ENCODE peak calls at places on chromosome 14, in four cellular contexts. One of them, this sample, is unnamed.

GRCh38 chr14:64838656-64839055 is 41.1 kb downstream of the SPTB start:
- DNase-seq in GM12878: no peak
- DNase-seq in SK-N-SH: no peak
- DNase-seq in HepG2: no peak
- DNase-seq in this sample: no peak

GRCh38 chr14:63039800-63040380 is 5.4 kb downstream of the KCNH5 start:
- DNase-seq in SK-N-SH: peak
- DNase-seq in HepG2: peak
- DNase-seq in GM12878: no peak
- DNase-seq in this sample: no peak

GRCh38 chr14:102474934-102475333 is 34.6 kb downstream of the ANKRD9 start:
- DNase-seq in SK-N-SH: no peak
- DNase-seq in GM12878: no peak
- DNase-seq in HepG2: no peak
- DNase-seq in this sample: no peak

GRCh38 chr14:99273724-99274345 is 1.8 kb upstream of the BCL11B start:
- DNase-seq in GM12878: no peak
- DNase-seq in SK-N-SH: no peak
- DNase-seq in HepG2: peak
- DNase-seq in this sample: no peak

GRCh38 chr14:38291681-38292459 is 36.0 kb upstream of the CLEC14A start:
- DNase-seq in GM12878: no peak
- DNase-seq in HepG2: no peak
- DNase-seq in SK-N-SH: no peak
- DNase-seq in this sample: no peak

GRCh38 chr14:53180272-53181221 is 27.4 kb upstream of the DDHD1 start:
- DNase-seq in SK-N-SH: no peak
- DNase-seq in HepG2: peak
- DNase-seq in GM12878: peak
- DNase-seq in this sample: no peak

GRCh38 chr14:50846171-50846880 is 15.4 kb upstream of the NIN start:
- DNase-seq in HepG2: no peak
- DNase-seq in GM12878: no peak
- DNase-seq in SK-N-SH: no peak
- DNase-seq in this sample: no peak

GRCh38 chr14:66920196-66920595 is 269.0 kb upstream of the GARIN2 start:
- DNase-seq in HepG2: peak
- DNase-seq in SK-N-SH: no peak
- DNase-seq in GM12878: no peak
- DNase-seq in this sample: no peak

GRCh38 chr14:49306152-49306751 is 279.9 kb downstream of the RPS29 start:
- DNase-seq in SK-N-SH: peak
- DNase-seq in HepG2: peak
- DNase-seq in GM12878: no peak
- DNase-seq in this sample: no peak

GRCh38 chr14:63508033-63508432 is 35.1 kb downstream of the PPP2R5E start:
- DNase-seq in HepG2: peak
- DNase-seq in SK-N-SH: no peak
- DNase-seq in GM12878: no peak
- DNase-seq in this sample: no peak

DNA sequence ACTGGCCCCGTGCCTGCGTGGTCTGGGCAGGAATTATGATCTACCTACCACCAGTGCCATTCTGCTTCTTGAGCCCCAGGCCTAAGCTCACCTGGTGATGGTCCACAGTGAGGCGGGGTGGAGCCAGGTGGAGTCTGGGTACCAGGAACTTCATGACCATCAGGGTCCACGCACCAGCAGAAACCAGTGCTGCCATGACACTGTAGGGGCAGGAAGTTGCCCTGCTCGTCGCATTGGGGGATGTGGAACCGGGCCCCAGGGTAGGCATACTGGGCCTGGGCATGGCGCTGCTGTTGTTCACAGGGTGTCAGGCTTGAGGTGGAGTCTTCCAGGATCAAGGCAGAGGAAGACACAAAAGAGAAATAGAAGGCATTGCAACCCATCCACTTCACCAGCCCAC is 29.6 kb downstream of the RTRAF start:
- DNase-seq in GM12878: no peak
- DNase-seq in HepG2: no peak
- DNase-seq in SK-N-SH: no peak
- DNase-seq in this sample: no peak
- TF ChIP-seq CTCF in GM12878: no peak
- TF ChIP-seq CTCF in HepG2: no peak
- TF ChIP-seq CTCF in SK-N-SH: no peak
- TF ChIP-seq CTCF in this sample: no peak

DNA sequence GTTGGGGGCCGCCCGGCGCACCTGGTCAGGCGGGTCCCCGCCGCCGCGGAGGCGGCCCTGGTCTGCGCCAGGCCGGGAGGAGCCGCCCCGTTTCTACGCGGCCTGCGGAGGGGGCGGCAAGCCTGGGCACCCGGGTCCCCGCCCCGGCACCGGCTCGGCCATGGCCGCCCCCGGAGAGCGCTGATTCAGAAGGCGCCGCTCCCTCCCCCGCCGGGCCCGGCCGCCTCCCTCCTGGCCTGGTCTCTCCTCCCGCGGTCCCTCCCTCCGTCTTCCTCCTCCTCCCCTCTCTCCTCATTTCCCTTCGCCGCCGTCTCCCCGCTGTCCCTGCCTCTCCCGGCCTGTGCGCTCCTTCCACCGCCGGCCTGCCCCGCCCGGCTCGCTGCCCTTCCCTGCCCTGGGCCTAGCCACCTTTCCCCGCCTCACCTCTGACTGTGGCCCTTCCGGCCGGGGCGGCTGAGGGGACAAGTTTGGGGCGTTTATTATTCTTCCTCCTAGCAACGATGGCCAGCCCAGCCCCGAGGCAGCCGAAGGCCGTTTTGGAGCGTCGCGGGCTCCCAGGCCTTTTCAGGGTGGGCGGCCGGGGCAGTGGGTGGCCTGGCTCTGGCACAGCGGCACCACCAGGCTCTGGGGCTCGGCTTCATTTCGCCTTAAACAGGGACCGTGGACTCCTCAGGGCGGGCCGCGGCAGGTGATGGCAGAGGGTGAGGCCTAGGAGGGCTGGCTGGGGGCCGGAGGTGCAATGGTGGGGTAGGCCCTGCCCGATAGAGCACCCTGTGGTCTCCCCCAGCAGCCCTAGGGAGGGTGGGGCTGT is 768 bp downstream of the CEP170B start:
- DNase-seq in SK-N-SH: peak
- DNase-seq in HepG2: no peak
- DNase-seq in GM12878: no peak
- DNase-seq in this sample: no peak
- TF ChIP-seq GABPA in SK-N-SH: no peak
- TF ChIP-seq GABPA in HepG2: no peak
- TF ChIP-seq GABPA in GM12878: no peak
- TF ChIP-seq GABPA in this sample: no peak

DNA sequence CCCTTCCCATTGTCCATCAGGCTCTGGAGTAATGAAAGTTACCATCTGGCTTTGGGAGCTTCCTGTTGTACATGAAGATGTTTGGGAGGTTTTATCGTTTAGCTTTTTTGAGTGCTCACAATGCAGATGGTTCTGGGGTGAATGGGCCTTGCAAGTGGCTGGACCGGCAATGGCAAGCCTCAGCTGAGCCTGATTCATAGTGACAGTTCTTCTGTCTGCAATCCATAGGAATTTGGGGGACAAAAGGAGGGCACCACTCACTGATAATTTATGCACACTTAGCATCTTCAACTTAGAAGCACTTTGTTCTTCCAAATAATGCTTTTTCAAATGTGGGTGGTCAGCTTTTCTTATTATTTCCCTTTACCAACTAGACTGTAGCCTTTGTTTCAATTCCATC is 125.7 kb downstream of the GPR135 start:
- DNase-seq in HepG2: no peak
- DNase-seq in GM12878: no peak
- DNase-seq in SK-N-SH: no peak
- DNase-seq in this sample: no peak
- H3K4me3 ChIP-seq in HepG2: no peak
- H3K4me3 ChIP-seq in GM12878: no peak
- H3K4me3 ChIP-seq in SK-N-SH: no peak
- H3K4me3 ChIP-seq in this sample: no peak

GRCh38 chr14:96257056-96257455 is 1.0 kb downstream of the BDKRB1 start:
- DNase-seq in SK-N-SH: no peak
- DNase-seq in HepG2: no peak
- DNase-seq in GM12878: no peak
- DNase-seq in this sample: no peak

GRCh38 chr14:96255501-96256366 is at the start of gene BDKRB1:
- DNase-seq in GM12878: no peak
- DNase-seq in SK-N-SH: no peak
- DNase-seq in HepG2: no peak
- DNase-seq in this sample: no peak

GRCh38 chr14:96257900-96258299 is 1.9 kb downstream of the BDKRB1 start:
- DNase-seq in SK-N-SH: no peak
- DNase-seq in GM12878: no peak
- DNase-seq in HepG2: no peak
- DNase-seq in this sample: no peak

GRCh38 chr14:96254696-96255095 is 1.3 kb upstream of the BDKRB1 start:
- DNase-seq in HepG2: no peak
- DNase-seq in SK-N-SH: no peak
- DNase-seq in GM12878: no peak
- DNase-seq in this sample: no peak

GRCh38 chr14:96256420-96256819 is 410 bp downstream of the BDKRB1 start:
- DNase-seq in HepG2: no peak
- DNase-seq in GM12878: no peak
- DNase-seq in SK-N-SH: no peak
- DNase-seq in this sample: no peak
- TF ChIP-seq CTCF in HepG2: no peak
- TF ChIP-seq CTCF in GM12878: no peak
- TF ChIP-seq CTCF in SK-N-SH: peak
- TF ChIP-seq CTCF in this sample: no peak

GRCh38 chr14:68462683-68463082 is 330.2 kb downstream of the ZFP36L1 start:
- DNase-seq in SK-N-SH: no peak
- DNase-seq in HepG2: no peak
- DNase-seq in GM12878: no peak
- DNase-seq in this sample: no peak
- TF ChIP-seq GABPA in SK-N-SH: no peak
- TF ChIP-seq GABPA in HepG2: no peak
- TF ChIP-seq GABPA in GM12878: no peak
- TF ChIP-seq GABPA in this sample: no peak

This sample was measured in HL-60.